ENCODE peak calls at places on chromosomes 13 and 19, in eight cellular contexts. Y, M, A, T, Q, F, K and W are unnamed samples.

GRCh38 chr13:40480012-40480914 is 186.2 kb downstream of the FOXO1 start:
- DNase-seq in Y (no peak), M (no peak), A (no peak), T (peak), Q (no peak), F (no peak), K (no peak), W (no peak)

GRCh38 chr19:55354698-55355212 is at the start of gene COX6B2:
- DNase-seq in Y (no peak), M (no peak), A (no peak), T (no peak), Q (no peak), F (no peak), K (no peak), W (no peak)

GRCh38 chr13:74203576-74203975 is 69.4 kb upstream of the KLF12 start:
- DNase-seq in Y (no peak), M (no peak), A (no peak), T (no peak), Q (no peak), F (peak), K (peak), W (no peak)

GRCh38 chr19:58361900-58362271 is 665 bp downstream of the ZNF497 start:
- DNase-seq in Y (peak), M (no peak), A (peak), T (peak), Q (peak), F (no peak), K (peak), W (peak)

GRCh38 chr13:98509271-98510155 is 67.4 kb downstream of the STK24 start:
- DNase-seq in Y (peak), M (no peak), A (peak), T (peak), Q (no peak), F (peak), K (peak), W (peak)

GRCh38 chr13:30346159-30346788 is 38.9 kb upstream of the KATNAL1 start:
- DNase-seq in Y (no peak), M (no peak), A (no peak), T (peak), Q (no peak), F (no peak), K (no peak), W (peak)

GRCh38 chr13:106284358-106284757 is 251.1 kb downstream of the EFNB2 start:
- DNase-seq in Y (no peak), M (no peak), A (no peak), T (no peak), Q (no peak), F (peak), K (no peak), W (no peak)

GRCh38 chr19:32858155-32858554 is 11.4 kb downstream of the SLC7A9 start:
- DNase-seq in Y (no peak), M (no peak), A (no peak), T (no peak), Q (no peak), F (no peak), K (no peak), W (no peak)